ENCODE peak calls at places on chromosomes 12 and 14, in five cellular contexts. L is H1, R is mesenchymal stem cell, T is IMR-90, C is H9. M is an unnamed sample.
A peak's percentile ranks its signal among the peaks of the same experiment; 100 is the strongest.

GRCh38 chr12:124115976-124116690 is 143.1 kb downstream of the ZNF664 start:
- DNase-seq in L (no peak), R (no peak), T (no peak), C (no peak), M (no peak)

GRCh38 chr12:105222726-105223357 is 13.1 kb downstream of the APPL2 start:
- DNase-seq in L (no peak), R (no peak), T (no peak), C (no peak), M (no peak)

GRCh38 chr14:19917243-19917642 is 3.2 kb upstream of the OR4K5 start:
- DNase-seq in L (no peak), R (no peak), T (no peak), C (no peak), M (no peak)

GRCh38 chr14:68232643-68233055 is 413.1 kb downstream of the RAD51B start:
- DNase-seq in L (no peak), R (peak; percentile 100), T (peak; percentile 99), C (no peak), M (no peak)

GRCh38 chr12:116598341-116599284 is 39.4 kb downstream of the MAP1LC3B2 start:
- DNase-seq in L (no peak), R (no peak), T (no peak), C (no peak), M (no peak)

GRCh38 chr12:33988888-33989287 is 33.4 kb upstream of the ALG10 start:
- DNase-seq in L (no peak), R (no peak), T (no peak), C (no peak), M (peak; percentile 1)

GRCh38 chr12:2999265-2999841 is 40.2 kb downstream of the TEAD4 start:
- DNase-seq in L (no peak), R (no peak), T (no peak), C (peak; percentile 81), M (no peak)

GRCh38 chr12:78767264-78767981 is 97.2 kb upstream of the SYT1 start:
- DNase-seq in L (no peak), R (no peak), T (no peak), C (no peak), M (no peak)

GRCh38 chr12:131282292-131283080 is 328.8 kb downstream of the ADGRD1 start:
- DNase-seq in L (no peak), R (no peak), T (no peak), C (no peak), M (no peak)

GRCh38 chr12:124618291-124618902 is 51.0 kb upstream of the NCOR2 start:
- DNase-seq in L (no peak), R (no peak), T (no peak), C (no peak), M (no peak)

GRCh38 chr14:95480109-95480886 is 36.2 kb downstream of the SYNE3 start:
- DNase-seq in L (no peak), R (peak; percentile 53), T (peak; percentile 31), C (no peak), M (no peak)

GRCh38 chr14:102557434-102558226 is 34.8 kb upstream of the RCOR1 start:
- DNase-seq in L (no peak), R (no peak), T (no peak), C (no peak), M (no peak)

GRCh38 chr12:115135800-115136211 is 451.8 kb upstream of the TBX3 start:
- DNase-seq in L (no peak), R (peak; percentile 74), T (peak; percentile 49), C (no peak), M (no peak)

GRCh38 chr14:68741839-68742470 is 50.9 kb downstream of the ZFP36L1 start:
- DNase-seq in L (no peak), R (no peak), T (no peak), C (no peak), M (no peak)

GRCh38 chr14:40317690-40318089 is 885.5 kb upstream of the FBXO33 start:
- DNase-seq in L (no peak), R (no peak), T (no peak), C (no peak), M (no peak)

GRCh38 chr14:33986804-33987203 is 35.9 kb upstream of the EGLN3 start:
- DNase-seq in L (no peak), R (peak; percentile 83), T (peak; percentile 84), C (no peak), M (no peak)

GRCh38 chr14:104288272-104288671 is 149.9 kb downstream of the KIF26A start:
- DNase-seq in L (no peak), R (no peak), T (no peak), C (no peak), M (no peak)

GRCh38 chr12:6768385-6769002 is 2.3 kb downstream of the PTMS start:
- DNase-seq in L (no peak), R (peak; percentile 15), T (peak; percentile 33), C (no peak), M (no peak)

GRCh38 chr12:84805474-84805858 is 107.1 kb downstream of the SLC6A15 start:
- DNase-seq in L (peak; percentile 27), R (no peak), T (no peak), C (no peak), M (peak; percentile 9)

GRCh38 chr12:51937941-51938340 is 13.6 kb upstream of the ACVR1B start:
- DNase-seq in L (no peak), R (no peak), T (no peak), C (no peak), M (no peak)

GRCh38 chr14:56379956-56380355 is 199.6 kb upstream of the TMEM260 start:
- DNase-seq in L (no peak), R (peak; percentile 21), T (no peak), C (no peak), M (no peak)

GRCh38 chr14:39467889-39468524 is 35.8 kb upstream of the FBXO33 start:
- DNase-seq in L (peak; percentile 33), R (peak; percentile 35), T (peak; percentile 43), C (peak; percentile 70), M (no peak)

GRCh38 chr12:100504820-100505219 is 31.2 kb downstream of the NR1H4 start:
- DNase-seq in L (no peak), R (no peak), T (no peak), C (no peak), M (no peak)

GRCh38 chr12:119154435-119154818 is 24.3 kb upstream of the HSPB8 start:
- DNase-seq in L (peak; percentile 77), R (peak; percentile 33), T (no peak), C (peak; percentile 97), M (peak; percentile 56)

GRCh38 chr12:119151445-119151844 is 27.3 kb upstream of the HSPB8 start:
- DNase-seq in L (no peak), R (no peak), T (no peak), C (no peak), M (no peak)

GRCh38 chr12:119157528-119157927 is 21.2 kb upstream of the HSPB8 start:
- DNase-seq in L (no peak), R (no peak), T (no peak), C (no peak), M (no peak)

GRCh38 chr12:119156401-119156800 is 22.3 kb upstream of the HSPB8 start:
- DNase-seq in L (no peak), R (no peak), T (no peak), C (peak; percentile 98), M (no peak)

GRCh38 chr12:119153477-119154434 is 25.0 kb upstream of the HSPB8 start:
- DNase-seq in L (peak; percentile 93), R (peak; percentile 74), T (peak; percentile 17), C (peak; percentile 99), M (peak; percentile 87)
- H3K4ac ChIP-seq in L (peak overlapping the region; percentile 10), R (no peak overlapping the region), T (no peak overlapping the region), C (peak overlapping the region; percentile 68), M (no peak overlapping the region)

GRCh38 chr12:92543872-92544271 is 158.9 kb upstream of the PLEKHG7 start:
- DNase-seq in L (no peak), R (no peak), T (peak; percentile 19), C (no peak), M (no peak)
- H3K27ac ChIP-seq in L (no peak overlapping the region), R (no peak overlapping the region), T (no peak overlapping the region), C (no peak overlapping the region), M (no peak overlapping the region)

GRCh38 chr14:91282954-91283645 is 38.6 kb upstream of the GPR68 start:
- DNase-seq in L (no peak), R (no peak), T (no peak), C (no peak), M (no peak)

GRCh38 chr14:91281346-91281745 is 36.8 kb upstream of the GPR68 start:
- DNase-seq in L (no peak), R (no peak), T (peak; percentile 15), C (no peak), M (no peak)

GRCh38 chr14:91284146-91284790 is 39.8 kb upstream of the GPR68 start:
- DNase-seq in L (no peak), R (peak; percentile 78), T (peak; percentile 71), C (no peak), M (no peak)

GRCh38 chr14:91284791-91285548 is 40.5 kb upstream of the GPR68 start:
- DNase-seq in L (no peak), R (peak; percentile 41), T (no peak), C (no peak), M (no peak)

DNA sequence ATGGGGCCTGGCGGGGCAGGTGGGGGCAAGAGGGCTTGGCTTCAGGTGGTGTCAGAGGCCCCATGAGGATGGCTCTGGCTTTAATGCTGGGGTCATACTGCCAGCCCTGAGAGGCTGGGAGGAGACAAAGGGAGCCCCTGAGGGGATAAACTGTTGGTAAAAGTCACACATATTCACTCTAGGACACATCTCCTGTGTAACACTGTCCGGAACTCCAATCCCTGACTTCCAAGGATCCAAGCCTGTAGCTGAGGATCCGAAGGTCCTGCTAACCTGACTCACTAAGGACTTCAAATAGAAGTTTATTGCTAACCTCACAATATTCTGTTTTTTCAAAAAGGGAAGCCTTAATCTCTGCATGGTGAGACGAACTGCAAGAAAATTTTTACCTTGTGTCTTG is 39.2 kb upstream of the GPR68 start:
- DNase-seq in L (no peak), R (no peak), T (peak; percentile 1), C (no peak), M (no peak)
- H3K4ac ChIP-seq in L (no peak overlapping the region), R (peak overlapping the region; percentile 41), T (peak overlapping the region; percentile 89), C (no peak overlapping the region), M (no peak overlapping the region)

GRCh38 chr14:23114669-23115491 is 4.2 kb downstream of the CEBPE start:
- DNase-seq in L (no peak), R (peak; percentile 95), T (peak; percentile 99), C (no peak), M (no peak)
- H3K27ac ChIP-seq in L (no peak overlapping the region), R (peak overlapping the region; percentile 17), T (peak overlapping the region; percentile 79), C (no peak overlapping the region), M (no peak overlapping the region)

GRCh38 chr14:73452341-73453191 is 5.8 kb downstream of the NUMB start:
- DNase-seq in L (no peak), R (peak; percentile 85), T (peak; percentile 97), C (no peak), M (no peak)
- H3K4ac ChIP-seq in L (no peak overlapping the region), R (no peak overlapping the region), T (peak overlapping the region; percentile 32), C (no peak overlapping the region), M (no peak overlapping the region)